ENCODE peak calls at places on chromosomes 6 and 20, in four cellular contexts. M is WTC11; S is activated naive CD4-positive, alpha-beta T cell treated with Interleukin-2 at 50 U/mL for 16 hours; A is psoas muscle. W is an unnamed sample.

GRCh38 chr6:118808794-118809668 is 84.9 kb upstream of the ASF1A start:
- DNase-seq in S (no peak), A (no peak), M (no peak), W (no peak)

GRCh38 chr20:38685853-38686473 is 38.3 kb upstream of the SLC32A1 start:
- DNase-seq in S (peak; percentile 37), M (peak; percentile 84), A (no peak), W (no peak)

GRCh38 chr20:40960521-40960956 is 68.1 kb upstream of the TOP1 start:
- DNase-seq in A (no peak), S (no peak), M (no peak), W (no peak)

GRCh38 chr6:133399426-133399825 is 158.3 kb downstream of the EYA4 start:
- DNase-seq in S (no peak), M (no peak), A (no peak), W (no peak)

GRCh38 chr6:41874741-41875140 is 20.4 kb downstream of the USP49 start:
- DNase-seq in S (no peak), A (no peak), M (no peak), W (no peak)

GRCh38 chr20:40251284-40251932 is 437.6 kb downstream of the MAFB start:
- DNase-seq in S (no peak), A (no peak), M (peak; percentile 71), W (peak; percentile 19)

GRCh38 chr20:51731771-51732453 is 36.3 kb downstream of the ATP9A start:
- DNase-seq in M (no peak), A (no peak), S (no peak), W (no peak)

GRCh38 chr6:140134224-140134623 is 759.8 kb upstream of the CITED2 start:
- DNase-seq in S (no peak), M (no peak), A (no peak), W (no peak)

GRCh38 chr20:23613676-23614075 is 8.0 kb upstream of the CST9 start:
- DNase-seq in A (no peak), S (no peak), M (no peak), W (no peak)

GRCh38 chr6:110408891-110409290 is 6.5 kb downstream of the DDO start:
- DNase-seq in S (no peak), M (peak; percentile 29), A (no peak), W (no peak)

GRCh38 chr20:60921021-60921622 is 330.9 kb upstream of the CDH4 start:
- DNase-seq in M (no peak), A (peak; percentile 59), S (peak; percentile 14), W (peak; percentile 28)

GRCh38 chr20:47024461-47024937 is 129.9 kb downstream of the EYA2 start:
- DNase-seq in M (no peak), A (no peak), S (no peak), W (no peak)

GRCh38 chr20:11917663-11918062 is at the start of gene BTBD3:
- DNase-seq in M (no peak), A (peak; percentile 60), S (no peak), W (peak; percentile 42)

GRCh38 chr6:103783344-103783743 is 1076.4 kb downstream of the HACE1 start:
- DNase-seq in M (no peak), S (no peak), A (no peak), W (no peak)

GRCh38 chr6:41733349-41733706 is 2.1 kb downstream of the TFEB start:
- DNase-seq in A (no peak), M (no peak), S (no peak), W (no peak)

GRCh38 chr20:50587291-50587961 is 77.2 kb downstream of the PTPN1 start:
- DNase-seq in A (peak; percentile 64), S (no peak), M (no peak), W (peak; percentile 70)

GRCh38 chr6:89547286-89547685 is 91.3 kb downstream of the LYRM2 start:
- DNase-seq in M (peak; percentile 32), S (no peak), A (no peak), W (no peak)

GRCh38 chr20:54605319-54605718 is 129.9 kb downstream of the DOK5 start:
- DNase-seq in A (no peak), M (no peak), S (no peak), W (no peak)

GRCh38 chr6:112882381-112882780 is 535.3 kb downstream of the RFPL4B start:
- DNase-seq in M (no peak), S (no peak), A (no peak), W (no peak)

GRCh38 chr6:170173416-170173990 is 117.4 kb downstream of the DLL1 start:
- DNase-seq in S (no peak), A (peak; percentile 44), M (no peak), W (no peak)

GRCh38 chr20:51446656-51447055 is 95.9 kb downstream of the NFATC2 start:
- DNase-seq in S (no peak), M (no peak), A (no peak), W (no peak)

GRCh38 chr6:16805190-16805860 is 44.1 kb upstream of the ATXN1 start:
- DNase-seq in M (no peak), S (no peak), A (no peak), W (no peak)

GRCh38 chr6:157253699-157254098 is 69.6 kb downstream of the TMEM242 start:
- DNase-seq in M (no peak), S (no peak), A (no peak), W (no peak)

GRCh38 chr6:63245908-63246307 is 34.6 kb downstream of the FKBP1C start:
- DNase-seq in A (no peak), M (peak; percentile 25), S (no peak), W (no peak)

GRCh38 chr6:27890351-27891299 is 21.6 kb downstream of the OR2B2 start:
- DNase-seq in A (peak; percentile 58), M (peak; percentile 74), S (peak; percentile 69), W (peak; percentile 76)

GRCh38 chr20:47770931-47771330 is 14.3 kb downstream of the SULF2 start:
- DNase-seq in A (no peak), M (no peak), S (no peak), W (no peak)

GRCh38 chr6:66390393-66390792 is 683.4 kb upstream of the EYS start:
- DNase-seq in S (no peak), M (no peak), A (no peak), W (no peak)

GRCh38 chr20:37670426-37670825 is 23.4 kb upstream of the CTNNBL1 start:
- DNase-seq in S (no peak), A (peak; percentile 75), M (no peak), W (peak; percentile 12)

GRCh38 chr6:165967768-165968408 is 199.8 kb downstream of the TBXT start:
- DNase-seq in M (no peak), A (no peak), S (no peak), W (no peak)

GRCh38 chr6:49550413-49551125 is at the start of gene C6orf141:
- DNase-seq in M (peak; percentile 83), S (peak; percentile 5), A (no peak), W (peak; percentile 79)

GRCh38 chr20:58555078-58555765 is 40.0 kb upstream of the APCDD1L start:
- DNase-seq in S (no peak), M (no peak), A (no peak), W (no peak)

GRCh38 chr6:165059032-165059431 is 250.4 kb downstream of the C6orf118 start:
- DNase-seq in S (no peak), A (no peak), M (no peak), W (no peak)

GRCh38 chr6:162203287-162203686 is 524.3 kb downstream of the PRKN start:
- DNase-seq in A (no peak), S (no peak), M (no peak), W (no peak)

W was measured in left colon.